ENCODE peak calls at places on chromosomes 5 and 9, in eight cellular contexts. One of them, this sample, is unnamed.

GRCh38 chr9:123380852-123381705 is 25.1 kb downstream of the CRB2 start:
- DNase-seq in IMR-90: no peak
- DNase-seq in mammary epithelial cell: no peak
- DNase-seq in keratinocyte: no peak
- DNase-seq in astrocyte: no peak
- DNase-seq in DND-41: no peak
- DNase-seq in GM12878: no peak
- DNase-seq in GM23338: no peak
- DNase-seq in this sample: no peak

GRCh38 chr5:53167836-53168235 is 58.3 kb upstream of the MOCS2 start:
- DNase-seq in IMR-90: peak; percentile 39
- DNase-seq in mammary epithelial cell: peak; percentile 11
- DNase-seq in keratinocyte: no peak
- DNase-seq in astrocyte: peak; percentile 8
- DNase-seq in DND-41: no peak
- DNase-seq in GM12878: no peak
- DNase-seq in GM23338: no peak
- DNase-seq in this sample: no peak

GRCh38 chr9:91062281-91062680 is 260.7 kb downstream of the SYK start:
- DNase-seq in IMR-90: no peak
- DNase-seq in mammary epithelial cell: no peak
- DNase-seq in keratinocyte: no peak
- DNase-seq in astrocyte: no peak
- DNase-seq in DND-41: no peak
- DNase-seq in GM12878: no peak
- DNase-seq in GM23338: no peak
- DNase-seq in this sample: no peak

GRCh38 chr9:132780230-132781007 is 97.7 kb downstream of the AK8 start:
- DNase-seq in IMR-90: no peak
- DNase-seq in mammary epithelial cell: no peak
- DNase-seq in keratinocyte: no peak
- DNase-seq in astrocyte: no peak
- DNase-seq in DND-41: no peak
- DNase-seq in GM12878: peak; percentile 8
- DNase-seq in GM23338: no peak
- DNase-seq in this sample: no peak

GRCh38 chr9:129483467-129484324 is 137.2 kb downstream of the C9orf50 start:
- DNase-seq in IMR-90: peak; percentile 85
- DNase-seq in mammary epithelial cell: peak; percentile 80
- DNase-seq in keratinocyte: no peak
- DNase-seq in astrocyte: peak; percentile 87
- DNase-seq in DND-41: no peak
- DNase-seq in GM12878: no peak
- DNase-seq in GM23338: peak; percentile 65
- DNase-seq in this sample: no peak

GRCh38 chr5:133285583-133286021 is 233.8 kb downstream of the HSPA4 start:
- DNase-seq in IMR-90: peak; percentile 51
- DNase-seq in mammary epithelial cell: peak; percentile 97
- DNase-seq in keratinocyte: peak; percentile 91
- DNase-seq in astrocyte: peak; percentile 55
- DNase-seq in DND-41: peak; percentile 12
- DNase-seq in GM12878: no peak
- DNase-seq in GM23338: no peak
- DNase-seq in this sample: no peak

GRCh38 chr9:13139641-13140171 is 139.8 kb downstream of the MPDZ start:
- DNase-seq in IMR-90: peak; percentile 91
- DNase-seq in mammary epithelial cell: peak; percentile 65
- DNase-seq in keratinocyte: no peak
- DNase-seq in astrocyte: peak; percentile 86
- DNase-seq in DND-41: no peak
- DNase-seq in GM12878: no peak
- DNase-seq in GM23338: peak; percentile 15
- DNase-seq in this sample: no peak

GRCh38 chr5:66633754-66634153 is 37.6 kb downstream of the MAST4 start:
- DNase-seq in IMR-90: no peak
- DNase-seq in mammary epithelial cell: no peak
- DNase-seq in keratinocyte: no peak
- DNase-seq in astrocyte: no peak
- DNase-seq in DND-41: no peak
- DNase-seq in GM12878: no peak
- DNase-seq in GM23338: peak; percentile 48
- DNase-seq in this sample: no peak

GRCh38 chr5:147081256-147081872 is 153.5 kb upstream of the STK32A start:
- DNase-seq in IMR-90: no peak
- DNase-seq in mammary epithelial cell: no peak
- DNase-seq in keratinocyte: no peak
- DNase-seq in astrocyte: peak; percentile 18
- DNase-seq in DND-41: no peak
- DNase-seq in GM12878: no peak
- DNase-seq in GM23338: no peak
- DNase-seq in this sample: no peak

GRCh38 chr5:137001026-137001569 is 498.0 kb downstream of the SPOCK1 start:
- DNase-seq in IMR-90: no peak
- DNase-seq in mammary epithelial cell: no peak
- DNase-seq in keratinocyte: no peak
- DNase-seq in astrocyte: no peak
- DNase-seq in DND-41: no peak
- DNase-seq in GM12878: no peak
- DNase-seq in GM23338: no peak
- DNase-seq in this sample: no peak

GRCh38 chr5:178839319-178839704 is 20.4 kb upstream of the ZNF354B start:
- DNase-seq in IMR-90: no peak
- DNase-seq in mammary epithelial cell: peak; percentile 46
- DNase-seq in keratinocyte: no peak
- DNase-seq in astrocyte: no peak
- DNase-seq in DND-41: peak; percentile 58
- DNase-seq in GM12878: no peak
- DNase-seq in GM23338: peak; percentile 88
- DNase-seq in this sample: peak; percentile 47

GRCh38 chr5:126119894-126120442 is 303.2 kb upstream of the GRAMD2B start:
- DNase-seq in IMR-90: no peak
- DNase-seq in mammary epithelial cell: no peak
- DNase-seq in keratinocyte: no peak
- DNase-seq in astrocyte: no peak
- DNase-seq in DND-41: peak; percentile 8
- DNase-seq in GM12878: no peak
- DNase-seq in GM23338: no peak
- DNase-seq in this sample: no peak

GRCh38 chr9:85237478-85237877 is 504.3 kb downstream of the AGTPBP1 start:
- DNase-seq in IMR-90: no peak
- DNase-seq in mammary epithelial cell: no peak
- DNase-seq in keratinocyte: no peak
- DNase-seq in astrocyte: no peak
- DNase-seq in DND-41: no peak
- DNase-seq in GM12878: no peak
- DNase-seq in GM23338: no peak
- DNase-seq in this sample: no peak

GRCh38 chr9:11933926-11934325 is 759.3 kb upstream of the TYRP1 start:
- DNase-seq in IMR-90: peak; percentile 1
- DNase-seq in mammary epithelial cell: no peak
- DNase-seq in keratinocyte: no peak
- DNase-seq in astrocyte: no peak
- DNase-seq in DND-41: no peak
- DNase-seq in GM12878: no peak
- DNase-seq in GM23338: no peak
- DNase-seq in this sample: no peak

GRCh38 chr9:109799792-109800191 is 19.8 kb downstream of the PALM2AKAP2 start:
- DNase-seq in IMR-90: peak; percentile 86
- DNase-seq in mammary epithelial cell: peak; percentile 13
- DNase-seq in keratinocyte: no peak
- DNase-seq in astrocyte: peak; percentile 85
- DNase-seq in DND-41: no peak
- DNase-seq in GM12878: no peak
- DNase-seq in GM23338: peak; percentile 24
- DNase-seq in this sample: no peak

GRCh38 chr9:109797006-109797405 is 17.0 kb downstream of the PALM2AKAP2 start:
- DNase-seq in IMR-90: no peak
- DNase-seq in mammary epithelial cell: no peak
- DNase-seq in keratinocyte: no peak
- DNase-seq in astrocyte: no peak
- DNase-seq in DND-41: no peak
- DNase-seq in GM12878: no peak
- DNase-seq in GM23338: no peak
- DNase-seq in this sample: no peak

GRCh38 chr9:109801484-109801883 is 21.5 kb downstream of the PALM2AKAP2 start:
- DNase-seq in IMR-90: no peak
- DNase-seq in mammary epithelial cell: no peak
- DNase-seq in keratinocyte: no peak
- DNase-seq in astrocyte: no peak
- DNase-seq in DND-41: no peak
- DNase-seq in GM12878: no peak
- DNase-seq in GM23338: no peak
- DNase-seq in this sample: no peak

GRCh38 chr9:109797509-109797908 is 17.5 kb downstream of the PALM2AKAP2 start:
- DNase-seq in IMR-90: no peak
- DNase-seq in mammary epithelial cell: no peak
- DNase-seq in keratinocyte: no peak
- DNase-seq in astrocyte: no peak
- DNase-seq in DND-41: no peak
- DNase-seq in GM12878: no peak
- DNase-seq in GM23338: no peak
- DNase-seq in this sample: no peak

GRCh38 chr9:109799141-109799540 is 19.1 kb downstream of the PALM2AKAP2 start:
- DNase-seq in IMR-90: no peak
- DNase-seq in mammary epithelial cell: no peak
- DNase-seq in keratinocyte: no peak
- DNase-seq in astrocyte: no peak
- DNase-seq in DND-41: peak; percentile 9
- DNase-seq in GM12878: no peak
- DNase-seq in GM23338: no peak
- DNase-seq in this sample: no peak
- H3K27ac ChIP-seq in IMR-90: peak overlapping the region; percentile 74
- H3K27ac ChIP-seq in mammary epithelial cell: no peak overlapping the region
- H3K27ac ChIP-seq in keratinocyte: no peak overlapping the region
- H3K27ac ChIP-seq in astrocyte: peak overlapping the region; percentile 79
- H3K27ac ChIP-seq in DND-41: no peak overlapping the region
- H3K27ac ChIP-seq in GM12878: no peak overlapping the region
- H3K27ac ChIP-seq in GM23338: no peak overlapping the region
- H3K27ac ChIP-seq in this sample: no peak overlapping the region

DNA sequence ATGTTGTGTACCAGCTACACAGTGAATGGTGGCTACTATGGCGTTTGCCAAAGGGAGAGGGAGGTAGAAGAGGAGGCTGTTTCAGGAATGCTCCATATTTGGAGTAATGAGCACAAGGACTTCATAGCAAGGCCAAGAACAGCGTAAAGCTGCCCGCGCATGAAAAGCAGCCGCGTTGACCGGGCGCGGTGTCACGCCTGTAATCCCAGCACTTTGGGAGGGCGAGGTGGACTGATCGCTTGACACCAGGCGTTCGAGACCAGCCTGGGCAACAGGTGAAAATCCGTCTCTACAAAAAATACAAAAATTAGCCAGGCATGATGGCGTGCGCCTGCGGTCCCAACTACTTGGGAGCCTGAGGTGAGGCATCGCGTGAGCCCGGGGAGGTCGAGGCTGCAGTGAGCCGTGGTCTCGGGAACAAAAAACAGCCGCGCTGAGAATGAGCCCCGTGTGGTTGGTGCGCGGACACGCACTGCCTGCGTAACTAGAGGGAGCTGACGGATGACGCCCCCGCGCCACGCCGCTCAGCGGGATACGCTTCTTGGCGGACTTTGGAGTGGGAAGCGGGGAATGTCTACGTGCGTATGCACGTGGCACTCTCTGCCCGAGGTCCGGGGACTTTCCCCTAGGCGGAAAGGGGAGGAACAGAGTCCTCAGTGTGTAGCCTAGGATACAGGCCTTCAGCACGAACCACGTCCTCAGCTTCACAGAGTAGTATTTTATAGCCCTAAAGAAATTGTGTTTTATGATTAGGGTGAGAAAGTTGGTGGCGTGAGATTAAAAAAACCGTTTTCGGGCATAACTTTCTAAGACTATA is at the start of gene RMRP:
- DNase-seq in IMR-90: peak; percentile 100
- DNase-seq in mammary epithelial cell: peak; percentile 99
- DNase-seq in keratinocyte: peak; percentile 99
- DNase-seq in astrocyte: peak; percentile 99
- DNase-seq in DND-41: peak; percentile 94
- DNase-seq in GM12878: peak; percentile 96
- DNase-seq in GM23338: peak; percentile 99
- DNase-seq in this sample: peak; percentile 96
- TF ChIP-seq CTCF in IMR-90: peak; percentile 20
- TF ChIP-seq CTCF in mammary epithelial cell: peak; percentile 25
- TF ChIP-seq CTCF in keratinocyte: peak; percentile 22
- TF ChIP-seq CTCF in astrocyte: no peak
- TF ChIP-seq CTCF in DND-41: peak; percentile 34
- TF ChIP-seq CTCF in GM12878: no peak
- TF ChIP-seq CTCF in GM23338: peak; percentile 5
- TF ChIP-seq CTCF in this sample: peak; percentile 27

DNA sequence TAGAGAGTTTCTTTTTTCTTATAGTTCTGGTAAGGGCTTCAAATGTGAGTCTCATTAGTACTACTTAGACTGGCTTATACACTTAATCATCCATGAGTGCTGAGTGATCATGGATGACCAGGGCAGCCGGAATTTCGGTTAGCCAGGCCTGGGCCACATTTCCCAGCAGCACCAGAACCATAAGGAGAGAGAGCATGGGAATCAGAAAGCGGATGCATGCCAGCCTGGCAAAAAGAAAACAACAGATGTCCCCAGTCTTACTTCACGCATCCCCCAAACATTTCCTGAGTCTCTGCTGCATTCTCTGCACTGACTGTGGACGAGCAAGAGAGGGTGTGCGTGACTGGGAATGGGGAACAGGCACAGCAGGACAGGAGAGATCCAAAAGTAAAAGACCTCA is 371.1 kb upstream of the ZNF608 start:
- DNase-seq in IMR-90: peak; percentile 56
- DNase-seq in mammary epithelial cell: no peak
- DNase-seq in keratinocyte: no peak
- DNase-seq in astrocyte: peak; percentile 34
- DNase-seq in DND-41: no peak
- DNase-seq in GM12878: no peak
- DNase-seq in GM23338: no peak
- DNase-seq in this sample: no peak
- H2AFZ ChIP-seq in IMR-90: peak overlapping the region; percentile 59
- H2AFZ ChIP-seq in mammary epithelial cell: no peak overlapping the region
- H2AFZ ChIP-seq in keratinocyte: no peak overlapping the region
- H2AFZ ChIP-seq in astrocyte: no peak overlapping the region
- H2AFZ ChIP-seq in DND-41: no peak overlapping the region
- H2AFZ ChIP-seq in GM12878: no peak overlapping the region
- H2AFZ ChIP-seq in GM23338: no peak overlapping the region
- H2AFZ ChIP-seq in this sample: peak overlapping the region; percentile 5

DNA sequence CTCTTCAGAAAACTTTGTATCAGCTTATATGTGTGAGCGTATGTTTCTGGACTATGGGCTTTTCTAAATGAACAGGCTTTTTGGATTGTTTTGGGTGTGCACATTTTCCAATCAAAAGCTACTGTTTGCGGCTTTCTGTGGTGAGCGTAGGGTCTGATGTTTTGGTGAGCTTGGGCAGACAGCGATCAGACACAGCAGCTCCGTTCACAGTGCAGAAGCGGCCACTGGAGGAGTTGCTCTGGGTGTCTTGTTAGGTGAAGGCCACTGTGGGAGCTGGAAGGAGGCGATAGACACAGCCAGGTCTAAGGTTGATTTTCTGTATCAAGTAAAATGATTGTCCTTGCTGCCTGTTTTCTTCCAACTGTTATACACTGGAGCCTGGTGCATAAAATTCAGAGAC is 11.1 kb downstream of the PRRC2B start:
- DNase-seq in IMR-90: no peak
- DNase-seq in mammary epithelial cell: no peak
- DNase-seq in keratinocyte: no peak
- DNase-seq in astrocyte: no peak
- DNase-seq in DND-41: no peak
- DNase-seq in GM12878: no peak
- DNase-seq in GM23338: no peak
- DNase-seq in this sample: no peak
- H3K27ac ChIP-seq in IMR-90: peak overlapping the region; percentile 36
- H3K27ac ChIP-seq in mammary epithelial cell: no peak overlapping the region
- H3K27ac ChIP-seq in keratinocyte: peak overlapping the region; percentile 2
- H3K27ac ChIP-seq in astrocyte: peak overlapping the region; percentile 31
- H3K27ac ChIP-seq in DND-41: no peak overlapping the region
- H3K27ac ChIP-seq in GM12878: no peak overlapping the region
- H3K27ac ChIP-seq in GM23338: peak overlapping the region; percentile 83
- H3K27ac ChIP-seq in this sample: no peak overlapping the region

GRCh38 chr9:134381671-134382505 is 55.6 kb downstream of the RXRA start:
- DNase-seq in IMR-90: no peak
- DNase-seq in mammary epithelial cell: no peak
- DNase-seq in keratinocyte: no peak
- DNase-seq in astrocyte: peak; percentile 36
- DNase-seq in DND-41: no peak
- DNase-seq in GM12878: no peak
- DNase-seq in GM23338: no peak
- DNase-seq in this sample: peak; percentile 33
- TF ChIP-seq CTCF in IMR-90: peak; percentile 15
- TF ChIP-seq CTCF in mammary epithelial cell: peak; percentile 11
- TF ChIP-seq CTCF in keratinocyte: peak; percentile 22
- TF ChIP-seq CTCF in astrocyte: peak; percentile 4
- TF ChIP-seq CTCF in DND-41: peak; percentile 36
- TF ChIP-seq CTCF in GM12878: peak; percentile 9
- TF ChIP-seq CTCF in GM23338: no peak
- TF ChIP-seq CTCF in this sample: peak; percentile 68

This sample was measured in OCI-LY7.